ENCODE peak calls at places on chromosome 20, in nine cellular contexts. L, N, U, K, V, F, Z, B and P are unnamed samples.

GRCh38 chr20:33061626-33062025 is 7.9 kb downstream of the BPIFB3 start:
- DNase-seq in U (no peak), L (no peak), F (no peak), N (no peak), V (no peak), B (no peak), Z (no peak), K (no peak), P (no peak)

GRCh38 chr20:46027245-46027853 is 1.7 kb upstream of the SLC12A5 start:
- DNase-seq in K (peak; percentile 63), Z (no peak), U (no peak), F (no peak), N (no peak), V (no peak), L (no peak), B (no peak), P (no peak)

GRCh38 chr20:17642404-17643269 is 39.4 kb downstream of the RRBP1 start:
- DNase-seq in U (no peak), V (no peak), N (no peak), L (no peak), K (no peak), Z (no peak), B (no peak), F (no peak), P (peak; percentile 62)

GRCh38 chr20:41643504-41643938 is 25.3 kb upstream of the CHD6 start:
- DNase-seq in K (no peak), Z (no peak), F (no peak), N (no peak), U (no peak), L (no peak), B (no peak), V (no peak), P (no peak)

GRCh38 chr20:12152996-12153395 is 235.3 kb downstream of the BTBD3 start:
- DNase-seq in B (no peak), Z (no peak), U (no peak), V (no peak), L (no peak), N (no peak), K (no peak), F (no peak), P (no peak)

GRCh38 chr20:4524307-4524706 is 197.4 kb upstream of the PRND start:
- DNase-seq in K (no peak), V (no peak), U (no peak), F (no peak), B (no peak), Z (no peak), L (no peak), N (no peak), P (no peak)

GRCh38 chr20:15818651-15819071 is 754.6 kb downstream of the KIF16B start:
- DNase-seq in K (no peak), N (no peak), F (no peak), B (no peak), Z (no peak), L (no peak), V (no peak), U (no peak), P (no peak)

GRCh38 chr20:38121741-38122140 is 43.3 kb downstream of the TGM2 start:
- DNase-seq in U (no peak), L (no peak), K (no peak), F (no peak), Z (no peak), B (no peak), N (no peak), V (no peak), P (no peak)

GRCh38 chr20:17565164-17565845 is 4.6 kb upstream of the DSTN start:
- DNase-seq in V (no peak), L (no peak), B (no peak), K (no peak), N (no peak), U (no peak), F (no peak), Z (no peak), P (no peak)

GRCh38 chr20:23700931-23701330 is 12.1 kb upstream of the CST4 start:
- DNase-seq in K (no peak), L (no peak), B (no peak), U (no peak), Z (no peak), N (no peak), V (no peak), F (no peak), P (no peak)

GRCh38 chr20:44621939-44622338 is 29.6 kb downstream of the ADA start:
- DNase-seq in V (no peak), K (no peak), Z (no peak), N (peak; percentile 51), U (no peak), B (no peak), L (no peak), F (no peak), P (no peak)

GRCh38 chr20:23654005-23654404 is 16.2 kb upstream of the CST3 start:
- DNase-seq in B (no peak), Z (no peak), L (no peak), F (no peak), N (no peak), U (no peak), K (no peak), V (no peak), P (no peak)

GRCh38 chr20:16760431-16761304 is 12.5 kb downstream of the OTOR start:
- DNase-seq in K (peak; percentile 12), B (no peak), N (no peak), V (no peak), F (no peak), U (no peak), Z (no peak), L (no peak), P (no peak)

GRCh38 chr20:61804896-61805295 is 260.8 kb downstream of the TAF4 start:
- DNase-seq in U (no peak), N (no peak), F (no peak), L (no peak), K (no peak), B (no peak), Z (no peak), V (no peak), P (peak; percentile 72)

GRCh38 chr20:57985278-57985677 is 243.2 kb downstream of the ANKRD60 start:
- DNase-seq in L (no peak), B (no peak), F (no peak), V (no peak), Z (no peak), K (no peak), N (no peak), U (no peak), P (no peak)

GRCh38 chr20:18312723-18313122 is 24.4 kb downstream of the ZNF133 start:
- DNase-seq in V (no peak), B (no peak), K (no peak), N (no peak), L (no peak), U (no peak), F (no peak), Z (no peak), P (no peak)

GRCh38 chr20:32978009-32978335 is 26.3 kb downstream of the SUN5 start:
- DNase-seq in L (no peak), K (no peak), B (no peak), N (peak; percentile 46), U (no peak), Z (no peak), V (no peak), F (no peak), P (no peak)

GRCh38 chr20:50460608-50461268 is 49.4 kb upstream of the PTPN1 start:
- DNase-seq in V (peak; percentile 75), K (peak; percentile 96), Z (no peak), B (no peak), F (peak; percentile 89), U (no peak), N (peak; percentile 94), L (peak; percentile 74), P (no peak)
- TF ChIP-seq CTCF in V (peak; percentile 75), K (peak; percentile 87), Z (peak; percentile 93), B (peak; percentile 93), F (peak; percentile 86), U (peak; percentile 90), N (peak; percentile 86), L (peak; percentile 94), P (peak; percentile 96)

DNA sequence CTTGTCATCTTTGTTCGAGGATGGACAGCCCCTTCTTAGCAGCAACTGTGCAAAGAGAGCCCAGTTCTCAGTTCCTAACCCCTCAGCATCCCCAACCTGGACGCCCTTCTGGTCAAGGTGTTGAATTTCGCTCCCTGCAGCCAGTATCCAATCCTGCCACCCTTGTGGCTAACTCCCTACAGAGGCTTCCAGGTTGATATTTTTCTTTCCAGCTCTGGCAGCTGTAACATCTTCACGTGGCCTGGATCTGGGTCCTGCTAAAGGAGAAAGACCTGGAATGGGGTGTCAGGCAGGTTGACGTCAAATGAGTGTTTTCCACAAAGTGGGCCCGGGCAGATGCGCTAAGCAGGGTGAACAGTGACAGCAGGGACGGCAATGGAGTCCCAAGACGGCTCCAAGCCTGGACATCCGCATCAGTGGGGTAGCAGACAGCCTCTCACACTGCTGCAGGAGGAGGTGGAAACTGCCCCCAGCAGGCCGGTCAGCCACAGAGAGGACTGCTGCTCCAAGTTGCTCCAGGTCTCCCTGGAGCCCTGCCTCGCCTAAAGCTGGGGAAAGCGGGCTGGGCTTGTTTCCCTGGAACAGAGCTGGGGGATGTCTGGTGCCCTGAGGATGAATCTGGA is 1.0 kb upstream of the YTHDF1 start:
- DNase-seq in K (no peak), V (no peak), B (no peak), N (no peak), L (no peak), F (no peak), Z (no peak), U (no peak), P (no peak)
- TF ChIP-seq CTCF in K (no peak), V (no peak), B (no peak), N (no peak), L (no peak), F (no peak), Z (no peak), U (no peak), P (no peak)

GRCh38 chr20:3237011-3237957 is 1.7 kb downstream of the SLC4A11 start:
- DNase-seq in B (no peak), K (no peak), L (no peak), Z (no peak), N (no peak), U (no peak), V (no peak), F (no peak), P (no peak)

GRCh38 chr20:3238616-3239025 is 369 bp downstream of the SLC4A11 start:
- DNase-seq in F (no peak), V (peak; percentile 34), U (no peak), L (no peak), K (peak; percentile 69), N (no peak), B (no peak), Z (no peak), P (no peak)

GRCh38 chr20:3239026-3239866 is at the start of gene SLC4A11:
- DNase-seq in V (peak; percentile 10), Z (peak; percentile 42), K (peak; percentile 82), N (no peak), U (no peak), L (no peak), B (no peak), F (no peak), P (no peak)

GRCh38 chr20:3239867-3240775 is 1.1 kb upstream of the SLC4A11 start:
- DNase-seq in Z (no peak), U (no peak), V (no peak), B (no peak), F (no peak), N (no peak), K (peak; percentile 45), L (no peak), P (no peak)

GRCh38 chr20:3237958-3238615 is 903 bp downstream of the SLC4A11 start:
- DNase-seq in U (no peak), B (no peak), K (peak; percentile 37), N (no peak), Z (no peak), F (no peak), L (no peak), V (no peak), P (no peak)
- TF ChIP-seq CTCF in U (no peak), B (no peak), K (no peak), N (no peak), Z (no peak), F (no peak), L (no peak), V (no peak), P (peak; percentile 13)

GRCh38 chr20:63029358-63030121 is 22.8 kb upstream of the BHLHE23 start:
- DNase-seq in F (no peak), B (no peak), K (no peak), L (no peak), Z (no peak), V (no peak), N (no peak), U (no peak), P (peak; percentile 87)
- TF ChIP-seq CTCF in F (no peak), B (no peak), K (no peak), L (no peak), Z (no peak), V (no peak), N (no peak), U (no peak), P (no peak)